ENCODE peak calls at places on chromosomes 16 and 17, in seven cellular contexts. B is MM.1S, C is neural progenitor cell, P is HCT116, Y is PC-3, S is hepatocyte, E is GM23248. Z is an unnamed sample.

GRCh38 chr17:74920306-74920620 is 2.8 kb downstream of the USH1G start:
- DNase-seq in B (no peak), C (no peak), P (no peak), Y (no peak), S (peak), E (no peak), Z (no peak)

GRCh38 chr16:21647562-21648164 is 4.7 kb downstream of the IGSF6 start:
- DNase-seq in B (no peak), C (no peak), P (no peak), Y (no peak), S (no peak), E (no peak), Z (no peak)

GRCh38 chr17:41020346-41020745 is 6.7 kb downstream of the KRTAP1-5 start:
- DNase-seq in B (no peak), C (no peak), P (no peak), Y (peak), S (no peak), E (no peak), Z (no peak)

GRCh38 chr17:51365090-51365489 is 104.7 kb downstream of the UTP18 start:
- DNase-seq in B (no peak), C (no peak), P (no peak), Y (no peak), S (no peak), E (no peak), Z (no peak)

GRCh38 chr17:39677581-39678339 is 9.5 kb downstream of the PNMT start:
- DNase-seq in B (no peak), C (no peak), P (no peak), Y (no peak), S (no peak), E (no peak), Z (no peak)

GRCh38 chr16:8173111-8173644 is 417.1 kb downstream of the TMEM114 start:
- DNase-seq in B (peak), C (peak), P (peak), Y (peak), S (peak), E (peak), Z (peak)

GRCh38 chr16:58196898-58197313 is 1.0 kb downstream of the CSNK2A2 start:
- DNase-seq in B (no peak), C (peak), P (no peak), Y (no peak), S (peak), E (peak), Z (peak)

GRCh38 chr17:41301916-41302901 is at the start of gene KRTAP29-1:
- DNase-seq in B (no peak), C (no peak), P (no peak), Y (no peak), S (no peak), E (no peak), Z (no peak)

GRCh38 chr17:45908460-45908859 is 14.1 kb downstream of the MAPT start:
- DNase-seq in B (no peak), C (no peak), P (no peak), Y (no peak), S (no peak), E (no peak), Z (peak)

GRCh38 chr17:59331929-59332889 is 754 bp downstream of the YPEL2 start:
- DNase-seq in B (no peak), C (peak), P (no peak), Y (no peak), S (peak), E (peak), Z (peak)

GRCh38 chr17:59331129-59331928 is at the start of gene YPEL2:
- DNase-seq in B (peak), C (peak), P (peak), Y (peak), S (peak), E (peak), Z (peak)

GRCh38 chr17:59333845-59334244 is 2.4 kb downstream of the YPEL2 start:
- DNase-seq in B (no peak), C (peak), P (no peak), Y (no peak), S (no peak), E (no peak), Z (no peak)

GRCh38 chr17:59330314-59330942 is 1.0 kb upstream of the YPEL2 start:
- DNase-seq in B (peak), C (peak), P (no peak), Y (peak), S (peak), E (peak), Z (peak)

GRCh38 chr17:59332890-59333377 is 1.5 kb downstream of the YPEL2 start:
- DNase-seq in B (no peak), C (no peak), P (no peak), Y (peak), S (peak), E (peak), Z (no peak)
- TF ChIP-seq EZH2phosphoT487 in B (no peak), C (no peak), P (no peak), Y (no peak), S (no peak), E (no peak), Z (no peak)

GRCh38 chr17:35627417-35627816 is 40.3 kb downstream of the AP2B1 start:
- DNase-seq in B (no peak), C (no peak), P (no peak), Y (no peak), S (peak), E (no peak), Z (no peak)
- TF ChIP-seq EZH2 in B (no peak), C (no peak), P (no peak), Y (no peak), S (no peak), E (no peak), Z (no peak)

DNA sequence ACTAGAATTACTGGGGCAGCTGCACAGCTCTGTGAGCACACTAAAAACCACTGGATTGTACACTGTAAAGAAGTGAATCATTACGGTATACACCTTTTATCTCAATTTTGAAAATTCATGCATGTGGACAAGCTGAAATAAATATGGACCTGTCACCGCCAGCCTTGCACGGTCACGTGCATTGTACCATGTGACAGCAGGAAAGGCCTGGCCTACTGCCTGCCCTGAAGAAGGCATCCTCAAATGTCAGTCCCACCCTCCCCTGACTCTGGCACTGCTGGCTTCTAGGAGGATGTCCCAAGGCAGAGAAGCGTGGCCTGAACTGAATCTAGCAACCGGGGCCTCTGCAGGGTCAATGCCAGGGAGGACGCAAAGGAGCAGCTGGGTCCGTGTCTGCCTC is 34.6 kb downstream of the SLC38A8 start:
- DNase-seq in B (no peak), C (no peak), P (no peak), Y (no peak), S (no peak), E (peak), Z (no peak)
- TF ChIP-seq EZH2phosphoT487 in B (no peak), C (no peak), P (no peak), Y (no peak), S (no peak), E (no peak), Z (no peak)

GRCh38 chr16:67648764-67649407 is 3.9 kb downstream of the CARMIL2 start:
- DNase-seq in B (no peak), C (no peak), P (no peak), Y (no peak), S (no peak), E (no peak), Z (peak)
- TF ChIP-seq EZH2 in B (no peak), C (no peak), P (no peak), Y (no peak), S (no peak), E (no peak), Z (no peak)

DNA sequence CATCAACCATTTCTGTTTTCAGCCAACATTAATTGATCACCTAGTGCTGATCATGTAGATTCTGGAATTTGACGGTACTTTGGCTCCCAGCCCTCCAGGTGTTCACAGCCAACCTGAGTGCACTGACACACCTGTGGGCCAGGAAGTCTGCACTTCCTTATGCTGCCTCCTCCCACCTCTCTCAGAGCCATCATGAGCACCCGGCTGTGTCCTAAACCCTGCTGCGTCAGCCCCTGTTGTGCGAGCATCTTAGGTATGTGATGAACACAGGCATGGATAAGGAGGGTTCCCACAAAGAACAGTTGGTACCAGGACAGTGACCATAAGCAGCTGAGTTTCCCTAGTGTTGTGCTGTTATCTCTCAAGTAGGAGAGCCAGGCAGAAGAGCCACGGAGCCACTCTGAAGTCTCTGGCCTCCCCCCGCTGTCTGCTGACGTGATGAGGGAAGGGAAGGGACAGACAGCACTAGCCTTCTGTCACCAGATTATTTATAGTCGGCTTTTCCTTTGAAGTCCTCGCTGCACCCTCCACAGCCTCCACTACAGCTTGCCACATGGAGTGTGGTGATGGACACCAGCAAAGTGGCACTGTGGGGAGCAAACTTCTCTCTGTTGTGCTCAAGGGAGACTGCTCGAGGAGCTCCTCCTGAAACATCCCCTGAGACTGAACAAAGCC is 162.8 kb upstream of the ANKFN1 start:
- DNase-seq in B (no peak), C (peak), P (no peak), Y (no peak), S (no peak), E (no peak), Z (peak)
- TF ChIP-seq EZH2phosphoT487 in B (no peak), C (no peak), P (no peak), Y (no peak), S (no peak), E (no peak), Z (no peak)

DNA sequence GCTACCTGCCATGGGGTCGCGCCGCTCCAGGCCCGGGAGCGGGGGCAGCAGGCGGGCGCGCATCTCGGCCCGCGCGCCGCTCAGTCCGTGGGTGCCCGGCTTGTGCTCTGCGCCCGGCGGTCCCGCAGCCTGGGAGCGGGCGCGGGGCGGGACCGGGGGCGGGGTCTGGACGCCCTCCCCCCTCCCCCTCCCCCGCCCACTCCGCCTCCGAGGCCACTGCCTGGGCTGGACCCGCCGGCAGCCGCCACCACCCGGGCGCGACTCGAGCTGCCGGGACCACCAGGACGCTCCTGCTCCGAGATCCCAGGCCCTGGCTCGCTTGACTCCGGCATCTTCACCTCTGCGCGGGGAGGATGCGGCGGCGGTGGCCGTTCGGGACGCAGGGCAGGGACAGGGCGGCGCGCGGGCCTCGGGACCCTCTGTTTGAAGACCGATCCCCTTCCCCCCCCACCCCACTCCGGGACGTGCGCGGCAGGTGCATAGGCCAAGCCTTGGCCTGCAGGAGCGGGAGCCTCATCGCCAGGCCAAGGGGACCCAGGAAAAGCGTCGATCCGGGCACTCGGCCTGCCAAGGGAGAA is at the start of gene HS3ST6:
- DNase-seq in B (no peak), C (peak), P (no peak), Y (no peak), S (no peak), E (no peak), Z (peak)
- TF ChIP-seq EZH2 in B (no peak), C (peak), P (no peak), Y (no peak), S (no peak), E (no peak), Z (peak)

GRCh38 chr17:67442787-67443624 is 65.9 kb downstream of the PITPNC1 start:
- DNase-seq in B (no peak), C (peak), P (no peak), Y (no peak), S (no peak), E (no peak), Z (peak)

GRCh38 chr17:67438669-67439068 is 61.6 kb downstream of the PITPNC1 start:
- DNase-seq in B (no peak), C (peak), P (no peak), Y (no peak), S (no peak), E (no peak), Z (peak)

GRCh38 chr17:67440311-67441051 is 63.4 kb downstream of the PITPNC1 start:
- DNase-seq in B (no peak), C (no peak), P (no peak), Y (no peak), S (no peak), E (peak), Z (no peak)

GRCh38 chr17:67439269-67439668 is 62.2 kb downstream of the PITPNC1 start:
- DNase-seq in B (no peak), C (no peak), P (no peak), Y (no peak), S (no peak), E (no peak), Z (no peak)

DNA sequence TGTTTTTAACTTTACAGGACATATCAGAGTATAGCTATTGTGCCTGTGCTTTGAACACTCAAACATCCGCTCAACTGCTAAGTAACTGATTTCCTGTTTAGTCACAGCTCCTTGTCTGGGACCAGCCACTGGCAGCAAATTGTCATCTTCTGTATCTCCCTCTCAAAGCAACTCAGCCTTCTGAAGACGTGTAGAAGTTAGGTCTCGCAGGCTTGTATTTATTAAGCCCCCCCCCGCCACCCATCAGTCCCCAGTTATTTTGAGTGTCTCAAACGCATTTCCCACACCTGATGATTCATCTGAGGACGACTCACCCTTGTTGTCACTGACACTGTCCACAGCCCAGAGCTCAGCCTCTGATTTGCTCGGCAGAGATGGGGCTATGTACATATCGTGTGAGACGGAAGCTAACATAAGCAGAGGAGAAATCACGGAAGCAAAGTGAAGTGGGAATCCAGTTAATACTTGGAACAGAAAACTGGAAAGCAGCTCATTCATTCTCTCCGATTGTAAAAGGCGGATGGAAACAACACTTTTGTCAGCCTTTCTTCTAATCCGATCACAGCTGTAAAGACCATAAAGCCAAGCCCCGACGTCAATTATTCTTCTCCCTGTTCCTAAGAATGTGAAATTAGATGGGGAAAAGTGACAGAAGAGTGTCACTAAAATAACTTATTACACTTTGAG is 64.1 kb downstream of the PITPNC1 start:
- DNase-seq in B (no peak), C (peak), P (peak), Y (peak), S (peak), E (peak), Z (no peak)
- TF ChIP-seq EZH2phosphoT487 in B (no peak), C (no peak), P (no peak), Y (no peak), S (no peak), E (no peak), Z (no peak)

GRCh38 chr16:979859-980594 is 1.5 kb upstream of the SOX8 start:
- DNase-seq in B (no peak), C (peak), P (no peak), Y (no peak), S (no peak), E (no peak), Z (peak)
- TF ChIP-seq EZH2 in B (peak), C (peak), P (no peak), Y (no peak), S (no peak), E (no peak), Z (no peak)